ENCODE peak calls at places on chromosomes 13 and 19, in nine cellular contexts. V, L, Q, J, G, E, H, C and M are unnamed samples.

GRCh38 chr19:14073232-14073924 is 792 bp downstream of the MISP3 start:
- DNase-seq in V (peak; percentile 78), L (peak; percentile 79), Q (peak; percentile 89), J (peak; percentile 59), G (peak; percentile 81), E (peak; percentile 92), H (peak; percentile 76), C (peak; percentile 44), M (peak; percentile 71)

GRCh38 chr13:42320375-42320787 is 48.4 kb downstream of the AKAP11 start:
- DNase-seq in V (no peak), L (no peak), Q (no peak), J (no peak), G (no peak), E (peak; percentile 64), H (no peak), C (no peak), M (no peak)

GRCh38 chr19:29690842-29691241 is 24.2 kb downstream of the C19orf12 start:
- DNase-seq in V (peak; percentile 66), L (peak; percentile 66), Q (no peak), J (peak; percentile 41), G (peak; percentile 60), E (peak; percentile 37), H (peak; percentile 36), C (no peak), M (peak; percentile 76)

GRCh38 chr19:33309826-33310225 is 7.5 kb upstream of the CEBPA start:
- DNase-seq in V (no peak), L (no peak), Q (no peak), J (no peak), G (no peak), E (no peak), H (no peak), C (no peak), M (no peak)

GRCh38 chr19:31255174-31255862 is 93.9 kb downstream of the TSHZ3 start:
- DNase-seq in V (no peak), L (no peak), Q (no peak), J (no peak), G (no peak), E (no peak), H (no peak), C (no peak), M (no peak)

GRCh38 chr19:12117203-12117970 is 22.8 kb downstream of the ZNF20 start:
- DNase-seq in V (no peak), L (no peak), Q (no peak), J (no peak), G (no peak), E (no peak), H (no peak), C (no peak), M (no peak)

GRCh38 chr19:14818588-14818987 is 16.4 kb downstream of the OR7A5 start:
- DNase-seq in V (no peak), L (no peak), Q (no peak), J (no peak), G (no peak), E (no peak), H (no peak), C (no peak), M (no peak)

GRCh38 chr19:52028780-52029123 is 573 bp upstream of the ZNF614 start:
- DNase-seq in V (no peak), L (no peak), Q (no peak), J (no peak), G (no peak), E (no peak), H (no peak), C (no peak), M (no peak)

GRCh38 chr13:31267126-31267784 is 67.5 kb downstream of the B3GLCT start:
- DNase-seq in V (no peak), L (peak; percentile 20), Q (no peak), J (no peak), G (no peak), E (no peak), H (no peak), C (peak; percentile 80), M (peak; percentile 3)

GRCh38 chr13:29713841-29714240 is 118.4 kb upstream of the SLC7A1 start:
- DNase-seq in V (peak; percentile 42), L (peak; percentile 12), Q (no peak), J (peak; percentile 14), G (no peak), E (no peak), H (peak; percentile 29), C (no peak), M (peak; percentile 34)

GRCh38 chr19:42152876-42153275 is 20.6 kb upstream of the POU2F2 start:
- DNase-seq in V (no peak), L (no peak), Q (no peak), J (no peak), G (no peak), E (no peak), H (no peak), C (no peak), M (no peak)

GRCh38 chr19:8512991-8513686 is 828 bp downstream of the ZNF414 start:
- DNase-seq in V (no peak), L (no peak), Q (no peak), J (no peak), G (no peak), E (no peak), H (no peak), C (no peak), M (no peak)

GRCh38 chr13:85700909-85701308 is 98.3 kb downstream of the SLITRK6 start:
- DNase-seq in V (no peak), L (no peak), Q (no peak), J (no peak), G (no peak), E (no peak), H (peak; percentile 10), C (no peak), M (no peak)

GRCh38 chr19:49533551-49534488 is 6.0 kb downstream of the RCN3 start:
- DNase-seq in V (peak; percentile 54), L (peak; percentile 61), Q (peak; percentile 87), J (peak; percentile 44), G (peak; percentile 36), E (peak; percentile 84), H (peak; percentile 51), C (no peak), M (peak; percentile 75)

GRCh38 chr13:107864543-107865460 is 350.5 kb downstream of the LIG4 start:
- DNase-seq in V (peak; percentile 86), L (peak; percentile 63), Q (no peak), J (peak; percentile 56), G (peak; percentile 47), E (peak; percentile 90), H (peak; percentile 78), C (no peak), M (peak; percentile 71)

GRCh38 chr13:32443111-32443510 is 15.2 kb upstream of the N4BP2L1 start:
- DNase-seq in V (peak; percentile 39), L (peak; percentile 19), Q (no peak), J (no peak), G (peak; percentile 37), E (no peak), H (no peak), C (no peak), M (peak; percentile 36)
- TF ChIP-seq CTCF in V (peak; percentile 30), L (peak; percentile 17), Q (peak; percentile 30), J (peak; percentile 59), G (peak; percentile 68), E (no peak), H (peak; percentile 14), C (peak; percentile 55), M (peak; percentile 13)

DNA sequence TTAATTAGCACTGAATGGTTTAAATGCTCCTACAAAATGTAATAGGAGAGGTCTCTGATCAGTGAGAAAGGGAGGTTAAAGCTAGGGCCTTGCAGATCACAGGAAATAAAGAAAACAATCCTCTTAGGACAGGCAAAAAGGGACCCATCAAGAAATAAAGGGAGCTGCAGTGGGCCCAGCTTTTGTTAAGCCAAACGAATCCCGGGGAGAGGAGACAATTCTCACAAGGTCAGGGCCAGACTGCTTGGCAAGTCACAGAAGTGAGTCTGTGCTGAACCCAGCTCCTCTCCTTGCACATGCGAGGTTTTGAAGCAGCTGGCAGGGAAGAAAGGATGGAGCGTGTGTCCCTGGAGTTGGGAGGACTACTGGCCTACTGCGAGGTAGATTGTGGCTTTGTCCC is 285.8 kb downstream of the COG6 start:
- DNase-seq in V (no peak), L (no peak), Q (no peak), J (no peak), G (no peak), E (no peak), H (no peak), C (no peak), M (no peak)
- TF ChIP-seq CTCF in V (no peak), L (no peak), Q (no peak), J (no peak), G (no peak), E (no peak), H (no peak), C (no peak), M (no peak)

GRCh38 chr13:27482996-27483395 is 32.6 kb upstream of the MTIF3 start:
- DNase-seq in V (no peak), L (no peak), Q (no peak), J (no peak), G (no peak), E (no peak), H (no peak), C (no peak), M (no peak)

GRCh38 chr13:27476943-27477681 is 26.7 kb upstream of the MTIF3 start:
- DNase-seq in V (peak; percentile 64), L (no peak), Q (no peak), J (peak; percentile 29), G (no peak), E (no peak), H (peak; percentile 47), C (peak; percentile 29), M (peak; percentile 48)

GRCh38 chr13:27483421-27483820 is 33.1 kb upstream of the MTIF3 start:
- DNase-seq in V (no peak), L (no peak), Q (no peak), J (no peak), G (no peak), E (no peak), H (no peak), C (no peak), M (no peak)

DNA sequence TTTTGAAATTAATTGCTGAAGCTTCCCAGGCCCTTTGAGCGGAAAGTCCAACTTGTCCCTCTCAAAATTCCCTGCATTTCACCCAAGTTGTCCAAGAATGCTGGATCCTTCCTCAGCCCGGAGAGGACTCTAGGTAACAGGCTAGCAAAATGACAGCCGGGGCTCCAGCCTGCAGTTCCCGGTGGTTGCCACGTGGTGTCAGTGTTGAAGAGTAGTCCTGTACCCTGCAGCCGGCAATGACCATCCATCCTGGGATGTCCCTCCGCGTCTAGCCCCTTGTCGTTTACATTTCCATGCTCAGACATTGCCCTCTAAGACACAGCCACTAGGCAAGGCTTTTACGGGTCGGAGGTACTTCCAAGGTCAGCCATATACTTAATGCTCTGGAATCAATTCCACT is 31.4 kb upstream of the MTIF3 start:
- DNase-seq in V (peak; percentile 27), L (peak; percentile 35), Q (peak; percentile 67), J (peak; percentile 39), G (no peak), E (peak; percentile 81), H (peak; percentile 13), C (no peak), M (peak; percentile 46)
- TF ChIP-seq CTCF in V (peak; percentile 49), L (peak; percentile 89), Q (peak; percentile 44), J (peak; percentile 83), G (peak; percentile 60), E (peak; percentile 85), H (peak; percentile 76), C (peak; percentile 77), M (peak; percentile 54)

GRCh38 chr13:24308068-24308445 is 1.3 kb upstream of the C1QTNF9 start:
- DNase-seq in V (no peak), L (no peak), Q (no peak), J (no peak), G (no peak), E (no peak), H (no peak), C (no peak), M (no peak)

GRCh38 chr13:24308488-24309020 is 826 bp upstream of the C1QTNF9 start:
- DNase-seq in V (no peak), L (no peak), Q (no peak), J (no peak), G (no peak), E (no peak), H (no peak), C (no peak), M (no peak)

GRCh38 chr13:24313449-24313848 is 4.1 kb downstream of the C1QTNF9 start:
- DNase-seq in V (peak; percentile 29), L (peak; percentile 34), Q (no peak), J (peak; percentile 8), G (no peak), E (no peak), H (no peak), C (no peak), M (peak; percentile 24)
- TF ChIP-seq CTCF in V (peak; percentile 46), L (peak; percentile 20), Q (no peak), J (peak; percentile 29), G (peak; percentile 45), E (peak; percentile 26), H (peak; percentile 40), C (peak; percentile 47), M (peak; percentile 12)